ENCODE peak calls at places on chromosome X, in ten cellular contexts. Q is left kidney, V is hippocampal formation, S is activated T-cell treated with anti-CD3 and anti-CD28 coated beads for 48 hours, X is T follicular helper cell, N is choroid plexus epithelial cell, T is astrocyte of the spinal cord, L is tibial artery, P is upper lobe of right lung, D is NCI-H1436. Z is an unnamed sample.

GRCh38 chrX:11458175-11458574 is 165.0 kb downstream of the AMELX start:
- DNase-seq in Q (no peak), V (no peak), S (no peak), X (no peak), N (no peak), T (no peak), L (peak; percentile 63), P (no peak), D (no peak), Z (no peak)

GRCh38 chrX:41338422-41338821 is 4.5 kb downstream of the DDX3X start:
- DNase-seq in Q (no peak), V (no peak), S (no peak), X (no peak), N (no peak), T (no peak), L (no peak), P (no peak), D (no peak), Z (no peak)

GRCh38 chrX:18410038-18410437 is 15.4 kb upstream of the CDKL5 start:
- DNase-seq in Q (peak; percentile 51), V (no peak), S (no peak), X (no peak), N (peak; percentile 75), T (peak; percentile 20), L (no peak), P (no peak), D (no peak), Z (no peak)

GRCh38 chrX:119489212-119490074 is 21.2 kb downstream of the SLC25A5 start:
- DNase-seq in Q (no peak), V (no peak), S (no peak), X (no peak), N (no peak), T (no peak), L (no peak), P (no peak), D (no peak), Z (no peak)

GRCh38 chrX:100745806-100746537 is 14.1 kb upstream of the SYTL4 start:
- DNase-seq in Q (peak; percentile 56), V (no peak), S (no peak), X (no peak), N (peak; percentile 68), T (peak; percentile 41), L (no peak), P (no peak), D (no peak), Z (no peak)

GRCh38 chrX:39559229-39559628 is 538.5 kb downstream of the BCOR start:
- DNase-seq in Q (no peak), V (no peak), S (no peak), X (no peak), N (peak; percentile 2), T (peak; percentile 17), L (no peak), P (no peak), D (no peak), Z (no peak)

GRCh38 chrX:129540725-129541184 is 696 bp downstream of the OCRL start:
- DNase-seq in Q (no peak), V (no peak), S (no peak), X (no peak), N (no peak), T (no peak), L (peak; percentile 64), P (peak; percentile 59), D (no peak), Z (no peak)

GRCh38 chrX:8404443-8404842 is 60.2 kb upstream of the VCX3B start:
- DNase-seq in Q (no peak), V (no peak), S (no peak), X (no peak), N (peak; percentile 12), T (peak; percentile 38), L (peak; percentile 62), P (no peak), D (no peak), Z (peak; percentile 94)

GRCh38 chrX:155313766-155314165 is 20.6 kb downstream of the CLIC2 start:
- DNase-seq in Q (no peak), V (no peak), S (no peak), X (no peak), N (no peak), T (no peak), L (no peak), P (no peak), D (peak; percentile 16), Z (peak; percentile 11)

GRCh38 chrX:124938715-124939114 is 381.0 kb upstream of the TEX13C start:
- DNase-seq in Q (no peak), V (no peak), S (no peak), X (no peak), N (no peak), T (no peak), L (no peak), P (no peak), D (no peak), Z (no peak)

GRCh38 chrX:48475295-48475694 is 704 bp upstream of the FTSJ1 start:
- DNase-seq in Q (peak; percentile 15), V (no peak), S (no peak), X (no peak), N (no peak), T (no peak), L (no peak), P (no peak), D (no peak), Z (no peak)

GRCh38 chrX:23901805-23902204 is 5.9 kb downstream of the APOO start:
- DNase-seq in Q (peak; percentile 84), V (peak; percentile 24), S (no peak), X (no peak), N (peak; percentile 89), T (peak; percentile 78), L (peak; percentile 64), P (no peak), D (peak; percentile 46), Z (no peak)

GRCh38 chrX:2183193-2183725 is 317.5 kb downstream of the DHRSX start:
- DNase-seq in Q (no peak), V (no peak), S (no peak), X (no peak), N (no peak), T (no peak), L (peak; percentile 34), P (peak; percentile 27), D (no peak), Z (no peak)

GRCh38 chrX:13119386-13119785 is 75.0 kb upstream of the FAM9C start:
- DNase-seq in Q (no peak), V (no peak), S (no peak), X (no peak), N (peak; percentile 63), T (no peak), L (no peak), P (no peak), D (no peak), Z (no peak)

Z was measured in retinal pigment epithelial cell.